ENCODE peak calls at places on chromosomes 1 and 21, in eight cellular contexts. H, O, P, T, J, G, U and A are unnamed samples.

GRCh38 chr1:218823291-218823900 is 350.3 kb upstream of the LYPLAL1 start:
- DNase-seq in U (no peak), T (peak; percentile 97), O (no peak), H (no peak), P (no peak), G (no peak), J (peak; percentile 92), A (no peak)

GRCh38 chr21:26136686-26137085 is 33.9 kb downstream of the APP start:
- DNase-seq in U (no peak), G (no peak), T (no peak), P (no peak), H (no peak), O (no peak), J (no peak), A (no peak)

GRCh38 chr1:152577168-152577567 is 3.1 kb downstream of the LCE3D start:
- DNase-seq in O (no peak), P (no peak), T (no peak), H (no peak), J (no peak), G (no peak), U (no peak), A (no peak)

GRCh38 chr1:8776104-8776503 is 41.3 kb downstream of the RERE start:
- DNase-seq in T (no peak), P (no peak), U (no peak), J (no peak), O (no peak), H (no peak), G (no peak), A (no peak)

GRCh38 chr1:54012008-54012325 is 6.0 kb downstream of the LDLRAD1 start:
- DNase-seq in G (no peak), P (no peak), U (no peak), H (no peak), J (no peak), T (no peak), O (no peak), A (no peak)

GRCh38 chr1:5933676-5934057 is 58.6 kb downstream of the NPHP4 start:
- DNase-seq in U (no peak), P (no peak), J (no peak), O (no peak), H (no peak), G (no peak), T (peak; percentile 77), A (no peak)

GRCh38 chr1:9183898-9184297 is 50.7 kb upstream of the H6PD start:
- DNase-seq in O (no peak), H (no peak), P (no peak), G (no peak), T (no peak), J (no peak), U (no peak), A (no peak)

GRCh38 chr1:203506821-203507220 is 12.9 kb downstream of the OPTC start:
- DNase-seq in J (no peak), P (no peak), H (no peak), O (no peak), G (no peak), U (no peak), T (no peak), A (no peak)

GRCh38 chr1:160078392-160079195 is 2.7 kb upstream of the KCNJ9 start:
- DNase-seq in J (no peak), T (peak; percentile 45), H (no peak), G (no peak), O (no peak), U (no peak), P (no peak), A (no peak)

GRCh38 chr1:1086911-1087341 is 12.8 kb upstream of the RNF223 start:
- DNase-seq in U (no peak), H (no peak), O (no peak), P (peak; percentile 4), T (no peak), J (no peak), G (no peak), A (no peak)

GRCh38 chr1:94362466-94363058 is 55.6 kb upstream of the ABCD3 start:
- DNase-seq in J (no peak), P (no peak), H (no peak), U (no peak), G (no peak), T (peak; percentile 63), O (no peak), A (no peak)

GRCh38 chr1:205537386-205538018 is 33.0 kb downstream of the CDK18 start:
- DNase-seq in T (no peak), G (no peak), H (no peak), J (no peak), O (peak; percentile 16), U (no peak), P (no peak), A (peak; percentile 31)

GRCh38 chr1:64624859-64625258 is 120.0 kb upstream of the RAVER2 start:
- DNase-seq in U (no peak), T (no peak), H (no peak), J (no peak), P (no peak), G (no peak), O (no peak), A (no peak)

DNA sequence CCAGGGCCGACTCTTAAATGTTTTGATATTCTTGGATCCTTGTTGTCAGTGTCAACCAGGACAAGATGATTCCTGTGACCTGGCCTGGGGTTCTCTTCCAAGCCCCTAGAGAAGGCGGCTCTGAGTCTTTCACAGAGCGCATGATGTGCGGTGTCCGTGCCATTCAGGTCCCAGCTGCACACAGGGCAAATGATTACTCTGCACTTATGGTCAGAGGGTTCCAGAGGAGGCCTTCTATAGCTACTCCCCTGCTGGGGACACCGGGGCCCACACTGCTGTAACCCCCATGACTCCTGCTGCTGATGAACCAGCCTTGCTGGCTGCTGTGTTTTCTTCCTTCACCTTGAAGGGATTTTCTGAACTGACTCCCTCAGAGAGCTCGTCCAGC is 1.4 kb downstream of the PTGFRN start:
- DNase-seq in J (no peak), U (no peak), T (no peak), O (no peak), G (no peak), H (no peak), P (no peak), A (no peak)
- H3K4me3 ChIP-seq in J (peak overlapping the region; percentile 69), U (peak overlapping the region; percentile 73), T (no peak overlapping the region), O (peak overlapping the region; percentile 76), G (no peak overlapping the region), H (peak overlapping the region; percentile 64), P (no peak overlapping the region), A (no peak overlapping the region)

GRCh38 chr1:95957748-95958147 is 723.7 kb downstream of the RWDD3 start:
- DNase-seq in H (no peak), O (no peak), P (no peak), G (no peak), J (no peak), T (peak; percentile 22), U (no peak), A (no peak)

GRCh38 chr1:95951291-95951690 is 717.3 kb downstream of the RWDD3 start:
- DNase-seq in J (no peak), H (no peak), T (no peak), U (no peak), P (no peak), O (no peak), G (no peak), A (no peak)

GRCh38 chr1:95953668-95954067 is 719.7 kb downstream of the RWDD3 start:
- DNase-seq in G (no peak), U (no peak), O (no peak), P (no peak), J (no peak), T (no peak), H (no peak), A (no peak)

GRCh38 chr1:95956215-95956614 is 722.2 kb downstream of the RWDD3 start:
- DNase-seq in J (no peak), O (no peak), T (no peak), H (no peak), P (no peak), G (no peak), U (no peak), A (no peak)

DNA sequence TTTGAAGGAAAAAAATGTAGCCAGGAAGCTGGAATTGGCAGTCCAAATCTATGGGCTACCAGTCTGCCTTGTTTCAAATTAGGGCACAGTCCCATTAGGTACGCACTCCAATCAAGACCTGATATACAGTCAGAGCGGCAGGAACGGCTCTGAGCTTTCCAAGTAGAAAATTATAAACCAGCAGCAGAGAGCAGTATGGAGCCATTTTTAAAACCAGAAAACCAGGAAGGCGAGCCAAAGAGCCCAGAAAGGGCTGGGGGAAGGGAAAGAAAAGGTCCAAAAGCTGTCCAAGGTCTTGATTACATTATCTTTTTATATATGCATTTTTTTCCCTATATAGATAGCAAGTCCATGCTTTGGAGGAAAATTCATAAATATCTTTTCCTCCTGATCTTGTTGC is 719.0 kb downstream of the RWDD3 start:
- DNase-seq in J (no peak), O (no peak), U (no peak), H (no peak), G (no peak), P (no peak), T (peak; percentile 22), A (no peak)
- TF ChIP-seq CTCF in J (no peak), O (no peak), U (peak; percentile 8), H (no peak), G (no peak), P (peak; percentile 33), T (peak; percentile 26), A (no peak)

GRCh38 chr1:30824736-30825429 is 67.3 kb upstream of the LAPTM5 start:
- DNase-seq in O (no peak), P (no peak), T (no peak), J (no peak), U (no peak), G (no peak), H (no peak), A (no peak)
- H3K4me3 ChIP-seq in O (no peak overlapping the region), P (peak overlapping the region; percentile 49), T (peak overlapping the region; percentile 45), J (peak overlapping the region; percentile 40), U (no peak overlapping the region), G (no peak overlapping the region), H (peak overlapping the region; percentile 43), A (no peak overlapping the region)

GRCh38 chr1:17842686-17843085 is 87.6 kb downstream of the ACTL8 start:
- DNase-seq in H (no peak), U (no peak), P (no peak), J (no peak), T (no peak), O (no peak), G (no peak), A (no peak)
- TF ChIP-seq CTCF in H (no peak), U (no peak), P (no peak), J (no peak), T (no peak), O (no peak), G (no peak), A (no peak)

DNA sequence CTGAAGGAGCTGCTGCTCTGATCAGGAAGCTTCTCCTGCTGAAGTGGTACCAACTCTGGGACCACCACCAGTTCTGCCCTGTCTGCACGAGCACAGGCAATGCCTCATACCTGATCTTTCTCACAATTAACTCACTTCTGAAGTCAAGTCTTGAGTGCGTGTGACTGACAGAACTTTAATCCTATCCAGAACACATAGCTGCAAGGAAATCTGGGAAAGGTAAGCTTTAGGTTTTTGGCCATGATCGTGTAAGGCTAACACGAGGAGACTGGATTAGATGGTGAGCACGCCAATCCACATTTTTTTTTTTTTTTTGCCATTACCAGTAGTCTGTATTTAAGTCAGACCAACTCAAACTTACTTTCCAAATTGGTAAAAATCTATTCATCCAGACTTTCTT is 101.3 kb downstream of the GIPC2 start:
- DNase-seq in U (no peak), O (no peak), T (no peak), G (no peak), P (no peak), J (no peak), H (no peak), A (no peak)
- H3K4me3 ChIP-seq in U (no peak overlapping the region), O (no peak overlapping the region), T (no peak overlapping the region), G (no peak overlapping the region), P (no peak overlapping the region), J (no peak overlapping the region), H (no peak overlapping the region), A (no peak overlapping the region)